ENCODE peak calls at places on chromosomes 2 and 18, in eight cellular contexts. T is endodermal cell, U is right cardiac atrium, Y is mammary epithelial cell, G is heart left ventricle, D is HCT116, C is Panc1, R is osteoblast. Z is an unnamed sample.

GRCh38 chr18:61972389-61973264 is 79.8 kb upstream of the RNF152 start:
- DNase-seq in T (peak), U (no peak), Y (no peak), G (no peak), D (no peak), C (no peak), R (no peak), Z (no peak)

GRCh38 chr2:200360364-200360763 is 53.9 kb downstream of the SPATS2L start:
- DNase-seq in T (no peak), U (no peak), Y (no peak), G (no peak), D (no peak), C (no peak), R (no peak), Z (no peak)

GRCh38 chr18:34709631-34710429 is at the start of gene DTNA:
- DNase-seq in T (no peak), U (no peak), Y (peak), G (no peak), D (no peak), C (no peak), R (no peak), Z (peak)

GRCh38 chr2:197189770-197190434 is 120.7 kb downstream of the ANKRD44 start:
- DNase-seq in T (peak), U (no peak), Y (no peak), G (no peak), D (no peak), C (no peak), R (no peak), Z (no peak)

GRCh38 chr2:230908094-230908594 is 16.9 kb downstream of the GPR55 start:
- DNase-seq in T (peak), U (no peak), Y (no peak), G (no peak), D (no peak), C (no peak), R (no peak), Z (no peak)

GRCh38 chr18:39786477-39786876 is 2168.6 kb upstream of the PIK3C3 start:
- DNase-seq in T (no peak), U (no peak), Y (peak), G (no peak), D (no peak), C (no peak), R (no peak), Z (no peak)

GRCh38 chr18:8140841-8141501 is 468.3 kb upstream of the RAB12 start:
- DNase-seq in T (peak), U (peak), Y (peak), G (peak), D (no peak), C (no peak), R (peak), Z (peak)

GRCh38 chr2:11533278-11534077 is at the start of gene GREB1:
- DNase-seq in T (peak), U (no peak), Y (peak), G (no peak), D (no peak), C (no peak), R (no peak), Z (peak)

GRCh38 chr2:19835818-19836281 is 65.9 kb downstream of the TTC32 start:
- DNase-seq in T (no peak), U (peak), Y (no peak), G (no peak), D (no peak), C (no peak), R (no peak), Z (no peak)

GRCh38 chr2:230956827-230957755 is 32.0 kb upstream of the GPR55 start:
- DNase-seq in T (peak), U (peak), Y (peak), G (no peak), D (peak), C (no peak), R (peak), Z (peak)

GRCh38 chr2:120656273-120656960 is 79.3 kb upstream of the GLI2 start:
- DNase-seq in T (peak), U (no peak), Y (no peak), G (no peak), D (no peak), C (no peak), R (no peak), Z (peak)
- H3K27ac ChIP-seq in T (no peak), U (no peak), Y (no peak), G (no peak), D (no peak), C (no peak), R (no peak), Z (no peak)

GRCh38 chr2:135688978-135689377 is 52.7 kb upstream of the UBXN4 start:
- DNase-seq in T (no peak), U (no peak), Y (no peak), G (no peak), D (no peak), C (no peak), R (no peak), Z (no peak)
- H3K4me3 ChIP-seq in T (no peak), U (no peak), Y (no peak), G (no peak), D (no peak), C (no peak), R (no peak), Z (no peak)

GRCh38 chr2:184530959-184531358 is 67.4 kb upstream of the ZNF804A start:
- DNase-seq in T (no peak), U (no peak), Y (no peak), G (no peak), D (no peak), C (no peak), R (no peak), Z (no peak)
- H3K27ac ChIP-seq in T (no peak), U (no peak), Y (no peak), G (no peak), D (no peak), C (no peak), R (no peak), Z (no peak)

DNA sequence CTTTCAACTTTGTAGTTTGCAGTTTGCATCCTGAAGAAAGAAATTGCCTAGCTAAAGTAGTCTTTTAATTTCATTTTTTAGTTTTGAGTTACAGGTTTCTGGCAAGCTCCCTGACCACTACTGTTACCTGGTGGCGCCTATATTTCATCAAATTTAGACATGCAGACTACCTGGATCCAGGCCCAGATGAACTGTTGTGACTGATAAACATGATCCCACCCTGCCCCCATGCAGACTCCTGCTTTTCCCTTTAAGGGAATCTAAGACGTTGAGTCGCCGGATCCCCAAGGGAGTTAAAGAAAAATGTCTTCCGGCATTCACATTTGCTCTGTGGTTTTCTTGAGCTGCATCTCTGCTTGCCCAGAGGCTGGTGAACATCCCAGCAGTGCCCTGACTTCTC is 22.2 kb downstream of the METAP1D start:
- DNase-seq in T (peak), U (no peak), Y (no peak), G (peak), D (no peak), C (no peak), R (no peak), Z (no peak)
- H3K4me3 ChIP-seq in T (no peak), U (peak), Y (no peak), G (no peak), D (no peak), C (no peak), R (peak), Z (no peak)

GRCh38 chr2:127176371-127177311 is 43.5 kb downstream of the CYP27C1 start:
- DNase-seq in T (peak), U (peak), Y (peak), G (no peak), D (no peak), C (no peak), R (no peak), Z (no peak)
- H3K27ac ChIP-seq in T (no peak), U (peak), Y (no peak), G (no peak), D (no peak), C (no peak), R (peak), Z (no peak)

DNA sequence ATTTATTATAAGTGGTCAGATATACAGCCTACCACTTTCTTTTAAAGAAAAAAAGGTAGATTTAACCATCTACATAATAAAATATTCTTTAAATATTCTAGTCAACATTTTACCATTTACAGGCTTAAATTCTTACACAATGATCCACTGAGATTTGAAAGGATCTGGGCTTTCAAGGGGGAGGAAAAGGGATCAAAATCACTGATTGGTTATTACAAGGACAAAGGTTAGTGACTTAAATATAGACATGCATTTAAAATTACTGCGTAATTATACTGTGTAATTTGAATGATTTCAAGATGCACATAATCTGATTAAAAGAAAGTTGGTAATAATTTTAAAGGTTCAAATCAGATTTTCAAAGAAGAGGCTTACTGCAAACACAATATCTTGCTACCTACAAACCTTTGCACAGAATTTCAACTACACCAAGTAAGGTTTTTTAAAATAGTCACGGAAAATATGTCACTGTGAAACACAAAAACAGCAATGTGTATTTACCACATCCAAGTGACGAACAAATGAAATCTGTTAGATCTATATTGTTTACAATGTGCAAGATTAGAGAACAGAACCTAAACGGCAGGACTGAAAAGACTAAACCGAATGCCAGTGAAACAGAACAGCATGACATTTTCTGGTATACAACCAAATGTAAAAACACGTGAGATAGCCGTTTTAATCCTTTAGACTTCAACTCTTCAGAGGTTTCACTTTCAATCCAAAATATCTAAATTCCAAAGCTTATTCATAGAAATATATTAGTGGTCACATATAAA is 40.8 kb downstream of the RTN4 start:
- DNase-seq in T (no peak), U (no peak), Y (no peak), G (no peak), D (no peak), C (no peak), R (no peak), Z (no peak)
- H3K4me3 ChIP-seq in T (no peak), U (peak), Y (peak), G (no peak), D (no peak), C (peak), R (peak), Z (peak)

Z was measured in testis.